ENCODE peak calls at places on chromosomes 5 and 9, in six cellular contexts. F is T-helper 2 cell; B is natural killer cell treated with Interleukin-12 subunit alpha and Interleukin-12 subunit beta and Interleukin-15 and Interleukin-18, amount 100 ng/mL, for 72 hours; S is NCI-H2227 treated with DMSO at 0.1 percent for 48 hours; X is iPS DF 19.7; J is LoVo. P is an unnamed sample.

GRCh38 chr9:136828474-136829140 is 13.7 kb upstream of the AJM1 start:
- DNase-seq in F (no peak), S (no peak), B (peak), J (no peak), X (no peak), P (no peak)

GRCh38 chr5:153147891-153148623 is 342.4 kb upstream of the GRIA1 start:
- DNase-seq in X (peak), F (no peak), J (peak), B (no peak), S (no peak), P (no peak)

GRCh38 chr9:136387217-136387616 is 12.8 kb downstream of the SNAPC4 start:
- DNase-seq in S (no peak), B (no peak), J (no peak), X (no peak), F (no peak), P (no peak)

GRCh38 chr9:80873861-80874260 is 815.5 kb downstream of the TLE1 start:
- DNase-seq in B (no peak), X (no peak), F (no peak), S (no peak), J (no peak), P (no peak)

GRCh38 chr9:15837079-15837679 is 284.3 kb downstream of the CCDC171 start:
- DNase-seq in F (no peak), J (peak), X (peak), B (no peak), S (peak), P (no peak)

GRCh38 chr9:36725777-36726356 is 153.2 kb downstream of the MELK start:
- DNase-seq in B (no peak), X (peak), F (no peak), J (no peak), S (no peak), P (no peak)

GRCh38 chr5:158303261-158303660 is 444.3 kb upstream of the CLINT1 start:
- DNase-seq in J (no peak), S (no peak), F (no peak), X (no peak), B (no peak), P (no peak)

GRCh38 chr5:142015781-142016533 is 3.1 kb upstream of the GNPDA1 start:
- DNase-seq in S (no peak), X (no peak), F (peak), J (no peak), B (no peak), P (no peak)

GRCh38 chr9:16450578-16450977 is 419.9 kb downstream of the BNC2 start:
- DNase-seq in F (no peak), X (no peak), J (no peak), S (no peak), B (no peak), P (no peak)

P was measured in activated T-helper 1 cell treated with anti-CD3 and anti-CD28 coated beads, Interleukin-2, amount 50 U/mL, for 16 hours.